ENCODE peak calls at places on chromosomes 6 and 20, in nine cellular contexts. One of them, this sample, is unnamed.

GRCh38 chr6:487956-488355 is 96.4 kb downstream of the IRF4 start:
- DNase-seq in stomach: no peak
- DNase-seq in GM12878: no peak
- DNase-seq in ovary: no peak
- DNase-seq in tibial nerve: no peak
- DNase-seq in HepG2: no peak
- DNase-seq in transverse colon: peak
- DNase-seq in SK-N-SH: peak
- DNase-seq in A549: no peak
- DNase-seq in this sample: peak

GRCh38 chr6:6962699-6963098 is 145.1 kb upstream of the RREB1 start:
- DNase-seq in stomach: no peak
- DNase-seq in GM12878: no peak
- DNase-seq in ovary: no peak
- DNase-seq in tibial nerve: no peak
- DNase-seq in HepG2: no peak
- DNase-seq in transverse colon: no peak
- DNase-seq in SK-N-SH: no peak
- DNase-seq in A549: no peak
- DNase-seq in this sample: no peak

GRCh38 chr6:142534484-142534883 is 232.7 kb downstream of the ADGRG6 start:
- DNase-seq in stomach: no peak
- DNase-seq in GM12878: no peak
- DNase-seq in ovary: no peak
- DNase-seq in tibial nerve: no peak
- DNase-seq in HepG2: no peak
- DNase-seq in transverse colon: no peak
- DNase-seq in SK-N-SH: no peak
- DNase-seq in A549: no peak
- DNase-seq in this sample: no peak

GRCh38 chr20:37943501-37944455 is 40.9 kb downstream of the VSTM2L start:
- DNase-seq in stomach: peak
- DNase-seq in GM12878: no peak
- DNase-seq in ovary: no peak
- DNase-seq in tibial nerve: no peak
- DNase-seq in HepG2: no peak
- DNase-seq in transverse colon: no peak
- DNase-seq in SK-N-SH: peak
- DNase-seq in A549: no peak
- DNase-seq in this sample: peak

GRCh38 chr6:106802141-106802540 is 172.4 kb downstream of the CD24 start:
- DNase-seq in stomach: no peak
- DNase-seq in GM12878: no peak
- DNase-seq in ovary: no peak
- DNase-seq in tibial nerve: no peak
- DNase-seq in HepG2: no peak
- DNase-seq in transverse colon: no peak
- DNase-seq in SK-N-SH: peak
- DNase-seq in A549: no peak
- DNase-seq in this sample: no peak

GRCh38 chr6:140980265-140980887 is 1152.3 kb upstream of the GJE1 start:
- DNase-seq in stomach: no peak
- DNase-seq in GM12878: no peak
- DNase-seq in ovary: no peak
- DNase-seq in tibial nerve: no peak
- DNase-seq in HepG2: no peak
- DNase-seq in transverse colon: no peak
- DNase-seq in SK-N-SH: no peak
- DNase-seq in A549: no peak
- DNase-seq in this sample: no peak

GRCh38 chr6:85678000-85678601 is 35.4 kb upstream of the SYNCRIP start:
- DNase-seq in stomach: no peak
- DNase-seq in GM12878: no peak
- DNase-seq in ovary: no peak
- DNase-seq in tibial nerve: no peak
- DNase-seq in HepG2: no peak
- DNase-seq in transverse colon: no peak
- DNase-seq in SK-N-SH: no peak
- DNase-seq in A549: no peak
- DNase-seq in this sample: no peak

GRCh38 chr6:39839445-39839844 is 47.3 kb downstream of the DAAM2 start:
- DNase-seq in stomach: no peak
- DNase-seq in GM12878: no peak
- DNase-seq in ovary: no peak
- DNase-seq in tibial nerve: no peak
- DNase-seq in HepG2: no peak
- DNase-seq in transverse colon: no peak
- DNase-seq in SK-N-SH: no peak
- DNase-seq in A549: no peak
- DNase-seq in this sample: no peak

GRCh38 chr6:10555625-10556309 is 34.6 kb downstream of the GCNT2 start:
- DNase-seq in stomach: peak
- DNase-seq in GM12878: no peak
- DNase-seq in ovary: no peak
- DNase-seq in tibial nerve: no peak
- DNase-seq in HepG2: no peak
- DNase-seq in transverse colon: peak
- DNase-seq in SK-N-SH: peak
- DNase-seq in A549: no peak
- DNase-seq in this sample: no peak

GRCh38 chr20:38726849-38727601 is 2.7 kb downstream of the SLC32A1 start:
- DNase-seq in stomach: no peak
- DNase-seq in GM12878: no peak
- DNase-seq in ovary: no peak
- DNase-seq in tibial nerve: no peak
- DNase-seq in HepG2: peak
- DNase-seq in transverse colon: no peak
- DNase-seq in SK-N-SH: peak
- DNase-seq in A549: no peak
- DNase-seq in this sample: no peak

GRCh38 chr6:82017773-82018172 is 229.8 kb downstream of the IBTK start:
- DNase-seq in stomach: no peak
- DNase-seq in GM12878: no peak
- DNase-seq in ovary: no peak
- DNase-seq in tibial nerve: no peak
- DNase-seq in HepG2: no peak
- DNase-seq in transverse colon: no peak
- DNase-seq in SK-N-SH: no peak
- DNase-seq in A549: no peak
- DNase-seq in this sample: no peak

GRCh38 chr20:513429-513828 is 30.2 kb downstream of the CSNK2A1 start:
- DNase-seq in stomach: no peak
- DNase-seq in GM12878: no peak
- DNase-seq in ovary: no peak
- DNase-seq in tibial nerve: no peak
- DNase-seq in HepG2: no peak
- DNase-seq in transverse colon: no peak
- DNase-seq in SK-N-SH: no peak
- DNase-seq in A549: no peak
- DNase-seq in this sample: no peak

GRCh38 chr6:144768676-144769599 is 483.8 kb downstream of the UTRN start:
- DNase-seq in stomach: no peak
- DNase-seq in GM12878: no peak
- DNase-seq in ovary: no peak
- DNase-seq in tibial nerve: no peak
- DNase-seq in HepG2: no peak
- DNase-seq in transverse colon: no peak
- DNase-seq in SK-N-SH: no peak
- DNase-seq in A549: no peak
- DNase-seq in this sample: no peak

GRCh38 chr6:33427585-33428218 is 7.8 kb downstream of the SYNGAP1 start:
- DNase-seq in stomach: peak
- DNase-seq in GM12878: no peak
- DNase-seq in ovary: peak
- DNase-seq in tibial nerve: peak
- DNase-seq in HepG2: no peak
- DNase-seq in transverse colon: peak
- DNase-seq in SK-N-SH: peak
- DNase-seq in A549: peak
- DNase-seq in this sample: peak

DNA sequence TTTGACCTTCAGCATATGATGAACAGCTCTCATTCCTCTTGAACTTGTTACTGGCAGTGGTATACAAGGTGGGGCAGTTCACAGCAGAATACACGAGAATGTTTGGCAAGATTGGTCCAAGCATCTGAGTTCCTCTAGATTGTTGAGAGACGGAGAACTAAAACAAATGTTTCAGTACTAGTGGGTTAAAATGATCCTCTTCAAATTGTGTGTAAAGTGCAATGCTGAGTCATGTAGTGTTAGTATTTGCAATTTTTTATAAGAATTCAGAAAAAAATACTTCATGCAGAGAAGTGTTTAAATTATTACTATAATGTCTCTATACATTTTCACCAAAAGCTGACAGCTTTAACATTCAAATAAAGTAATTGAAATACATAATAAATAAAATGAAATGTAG is 879.8 kb downstream of the TFAP2A start:
- DNase-seq in stomach: no peak
- DNase-seq in GM12878: no peak
- DNase-seq in ovary: no peak
- DNase-seq in tibial nerve: no peak
- DNase-seq in HepG2: no peak
- DNase-seq in transverse colon: no peak
- DNase-seq in SK-N-SH: no peak
- DNase-seq in A549: no peak
- DNase-seq in this sample: no peak
- TF ChIP-seq CTCF in stomach: no peak
- TF ChIP-seq CTCF in GM12878: no peak
- TF ChIP-seq CTCF in ovary: no peak
- TF ChIP-seq CTCF in tibial nerve: no peak
- TF ChIP-seq CTCF in HepG2: no peak
- TF ChIP-seq CTCF in transverse colon: no peak
- TF ChIP-seq CTCF in SK-N-SH: no peak
- TF ChIP-seq CTCF in A549: no peak
- TF ChIP-seq CTCF in this sample: no peak

GRCh38 chr6:136051140-136051775 is 198.9 kb downstream of the MTFR2 start:
- DNase-seq in stomach: no peak
- DNase-seq in GM12878: no peak
- DNase-seq in ovary: no peak
- DNase-seq in tibial nerve: no peak
- DNase-seq in HepG2: no peak
- DNase-seq in transverse colon: no peak
- DNase-seq in SK-N-SH: no peak
- DNase-seq in A549: no peak
- DNase-seq in this sample: no peak

GRCh38 chr6:136050475-136050874 is 199.0 kb downstream of the PDE7B start:
- DNase-seq in stomach: no peak
- DNase-seq in GM12878: no peak
- DNase-seq in ovary: no peak
- DNase-seq in tibial nerve: no peak
- DNase-seq in HepG2: no peak
- DNase-seq in transverse colon: no peak
- DNase-seq in SK-N-SH: no peak
- DNase-seq in A549: no peak
- DNase-seq in this sample: no peak

DNA sequence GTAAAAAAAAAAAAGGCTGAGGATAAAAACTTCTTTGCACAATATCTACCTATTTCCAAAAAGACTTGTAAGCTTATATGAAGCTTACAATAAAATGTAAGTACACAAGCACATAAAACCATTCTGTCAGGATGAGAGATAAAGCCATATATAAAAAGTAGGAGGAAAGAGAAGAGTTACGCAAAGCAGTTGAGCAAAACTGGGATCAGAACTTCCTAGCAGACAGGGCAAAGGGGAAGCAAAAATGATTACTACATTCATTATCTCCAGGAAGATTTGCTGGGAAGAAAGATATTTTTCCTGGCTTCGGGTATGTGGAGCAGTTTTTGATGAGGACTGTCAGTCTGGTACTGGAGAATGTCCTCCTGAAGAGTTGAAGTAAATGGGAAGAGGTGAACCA is 198.1 kb downstream of the MTFR2 start:
- DNase-seq in stomach: no peak
- DNase-seq in GM12878: no peak
- DNase-seq in ovary: no peak
- DNase-seq in tibial nerve: no peak
- DNase-seq in HepG2: no peak
- DNase-seq in transverse colon: no peak
- DNase-seq in SK-N-SH: no peak
- DNase-seq in A549: no peak
- DNase-seq in this sample: no peak
- TF ChIP-seq EP300 in stomach: no peak
- TF ChIP-seq EP300 in GM12878: no peak
- TF ChIP-seq EP300 in ovary: no peak
- TF ChIP-seq EP300 in tibial nerve: no peak
- TF ChIP-seq EP300 in HepG2: no peak
- TF ChIP-seq EP300 in transverse colon: no peak
- TF ChIP-seq EP300 in SK-N-SH: no peak
- TF ChIP-seq EP300 in A549: no peak
- TF ChIP-seq EP300 in this sample: no peak

GRCh38 chr20:34709836-34710567 is 5.9 kb downstream of the TP53INP2 start:
- DNase-seq in stomach: peak
- DNase-seq in GM12878: no peak
- DNase-seq in ovary: peak
- DNase-seq in tibial nerve: peak
- DNase-seq in HepG2: no peak
- DNase-seq in transverse colon: peak
- DNase-seq in SK-N-SH: peak
- DNase-seq in A549: peak
- DNase-seq in this sample: peak
- TF ChIP-seq CTCF in stomach: peak
- TF ChIP-seq CTCF in GM12878: peak
- TF ChIP-seq CTCF in ovary: peak
- TF ChIP-seq CTCF in tibial nerve: peak
- TF ChIP-seq CTCF in HepG2: peak
- TF ChIP-seq CTCF in transverse colon: no peak
- TF ChIP-seq CTCF in SK-N-SH: peak
- TF ChIP-seq CTCF in A549: peak
- TF ChIP-seq CTCF in this sample: peak

GRCh38 chr20:6954219-6954618 is 186.7 kb downstream of the BMP2 start:
- DNase-seq in stomach: no peak
- DNase-seq in GM12878: no peak
- DNase-seq in ovary: no peak
- DNase-seq in tibial nerve: no peak
- DNase-seq in HepG2: no peak
- DNase-seq in transverse colon: no peak
- DNase-seq in SK-N-SH: no peak
- DNase-seq in A549: no peak
- DNase-seq in this sample: no peak

GRCh38 chr20:6959900-6960312 is 192.4 kb downstream of the BMP2 start:
- DNase-seq in stomach: no peak
- DNase-seq in GM12878: no peak
- DNase-seq in ovary: no peak
- DNase-seq in tibial nerve: no peak
- DNase-seq in HepG2: no peak
- DNase-seq in transverse colon: no peak
- DNase-seq in SK-N-SH: no peak
- DNase-seq in A549: no peak
- DNase-seq in this sample: no peak

GRCh38 chr20:6953611-6954010 is 186.1 kb downstream of the BMP2 start:
- DNase-seq in stomach: no peak
- DNase-seq in GM12878: no peak
- DNase-seq in ovary: no peak
- DNase-seq in tibial nerve: no peak
- DNase-seq in HepG2: no peak
- DNase-seq in transverse colon: no peak
- DNase-seq in SK-N-SH: no peak
- DNase-seq in A549: no peak
- DNase-seq in this sample: no peak

GRCh38 chr20:6956056-6956455 is 188.6 kb downstream of the BMP2 start:
- DNase-seq in stomach: no peak
- DNase-seq in GM12878: no peak
- DNase-seq in ovary: no peak
- DNase-seq in tibial nerve: no peak
- DNase-seq in HepG2: no peak
- DNase-seq in transverse colon: no peak
- DNase-seq in SK-N-SH: no peak
- DNase-seq in A549: no peak
- DNase-seq in this sample: no peak

GRCh38 chr20:6956574-6956973 is 189.1 kb downstream of the BMP2 start:
- DNase-seq in stomach: no peak
- DNase-seq in GM12878: no peak
- DNase-seq in ovary: no peak
- DNase-seq in tibial nerve: no peak
- DNase-seq in HepG2: no peak
- DNase-seq in transverse colon: no peak
- DNase-seq in SK-N-SH: no peak
- DNase-seq in A549: no peak
- DNase-seq in this sample: no peak
- TF ChIP-seq EP300 in stomach: no peak
- TF ChIP-seq EP300 in GM12878: no peak
- TF ChIP-seq EP300 in ovary: no peak
- TF ChIP-seq EP300 in tibial nerve: no peak
- TF ChIP-seq EP300 in HepG2: no peak
- TF ChIP-seq EP300 in transverse colon: no peak
- TF ChIP-seq EP300 in SK-N-SH: no peak
- TF ChIP-seq EP300 in A549: no peak
- TF ChIP-seq EP300 in this sample: no peak

This sample was measured in upper lobe of left lung.